ENCODE peak calls at places on chromosomes 6 and 20, in eight cellular contexts. One of them, this sample, is unnamed.

GRCh38 chr6:104908031-104908430 is 48.3 kb upstream of the HACE1 start:
- DNase-seq in GM13976: no peak
- DNase-seq in ovary: no peak
- DNase-seq in AG09309: no peak
- DNase-seq in RWPE1: no peak
- DNase-seq in type B pancreatic cell: no peak
- DNase-seq in astrocyte of the spinal cord: no peak
- DNase-seq in K562: no peak
- DNase-seq in this sample: no peak

GRCh38 chr20:34420975-34421374 is 57.9 kb downstream of the ITCH start:
- DNase-seq in astrocyte of the spinal cord: no peak
- DNase-seq in K562: no peak
- DNase-seq in GM13976: no peak
- DNase-seq in type B pancreatic cell: no peak
- DNase-seq in RWPE1: no peak
- DNase-seq in AG09309: no peak
- DNase-seq in ovary: no peak
- DNase-seq in this sample: no peak

GRCh38 chr6:166488081-166488685 is 98.3 kb downstream of the RAMACL start:
- DNase-seq in AG09309: no peak
- DNase-seq in GM13976: peak; percentile 80
- DNase-seq in ovary: no peak
- DNase-seq in type B pancreatic cell: no peak
- DNase-seq in astrocyte of the spinal cord: peak; percentile 43
- DNase-seq in RWPE1: no peak
- DNase-seq in K562: peak; percentile 36
- DNase-seq in this sample: peak; percentile 77

GRCh38 chr6:105452924-105453756 is 50.3 kb upstream of the PREP start:
- DNase-seq in type B pancreatic cell: no peak
- DNase-seq in K562: no peak
- DNase-seq in ovary: no peak
- DNase-seq in AG09309: no peak
- DNase-seq in GM13976: peak; percentile 44
- DNase-seq in RWPE1: no peak
- DNase-seq in astrocyte of the spinal cord: no peak
- DNase-seq in this sample: peak; percentile 37

GRCh38 chr6:111721677-111722219 is 116.1 kb upstream of the TRAF3IP2 start:
- DNase-seq in ovary: no peak
- DNase-seq in astrocyte of the spinal cord: peak; percentile 36
- DNase-seq in RWPE1: peak; percentile 15
- DNase-seq in type B pancreatic cell: no peak
- DNase-seq in GM13976: peak; percentile 40
- DNase-seq in K562: peak; percentile 58
- DNase-seq in AG09309: no peak
- DNase-seq in this sample: peak; percentile 32

GRCh38 chr6:22025468-22026159 is 271.2 kb downstream of the PRL start:
- DNase-seq in GM13976: peak; percentile 49
- DNase-seq in astrocyte of the spinal cord: peak; percentile 87
- DNase-seq in K562: peak; percentile 97
- DNase-seq in AG09309: peak; percentile 61
- DNase-seq in RWPE1: peak; percentile 18
- DNase-seq in type B pancreatic cell: no peak
- DNase-seq in ovary: peak; percentile 26
- DNase-seq in this sample: peak; percentile 38

GRCh38 chr6:5287205-5287965 is 26.1 kb downstream of the FARS2 start:
- DNase-seq in astrocyte of the spinal cord: peak; percentile 82
- DNase-seq in ovary: no peak
- DNase-seq in type B pancreatic cell: no peak
- DNase-seq in K562: no peak
- DNase-seq in RWPE1: peak; percentile 63
- DNase-seq in AG09309: peak; percentile 39
- DNase-seq in GM13976: no peak
- DNase-seq in this sample: no peak

GRCh38 chr6:90444125-90444745 is 142.6 kb downstream of the MAP3K7 start:
- DNase-seq in GM13976: no peak
- DNase-seq in ovary: no peak
- DNase-seq in astrocyte of the spinal cord: no peak
- DNase-seq in AG09309: no peak
- DNase-seq in RWPE1: no peak
- DNase-seq in type B pancreatic cell: no peak
- DNase-seq in K562: no peak
- DNase-seq in this sample: no peak

GRCh38 chr6:28867078-28867414 is 56.7 kb downstream of the TRIM27 start:
- DNase-seq in GM13976: no peak
- DNase-seq in RWPE1: no peak
- DNase-seq in ovary: no peak
- DNase-seq in type B pancreatic cell: no peak
- DNase-seq in astrocyte of the spinal cord: no peak
- DNase-seq in K562: peak; percentile 65
- DNase-seq in AG09309: no peak
- DNase-seq in this sample: no peak

GRCh38 chr6:140909620-140910019 is 1223.1 kb upstream of the GJE1 start:
- DNase-seq in K562: no peak
- DNase-seq in ovary: no peak
- DNase-seq in GM13976: no peak
- DNase-seq in RWPE1: no peak
- DNase-seq in type B pancreatic cell: no peak
- DNase-seq in astrocyte of the spinal cord: no peak
- DNase-seq in AG09309: no peak
- DNase-seq in this sample: no peak

GRCh38 chr6:128519132-128519930 is 1.1 kb downstream of the PTPRK start:
- DNase-seq in AG09309: no peak
- DNase-seq in ovary: peak; percentile 68
- DNase-seq in astrocyte of the spinal cord: peak; percentile 67
- DNase-seq in K562: no peak
- DNase-seq in type B pancreatic cell: peak; percentile 73
- DNase-seq in GM13976: peak; percentile 20
- DNase-seq in RWPE1: peak; percentile 39
- DNase-seq in this sample: peak; percentile 9

GRCh38 chr6:75176076-75176582 is 29.7 kb downstream of the COL12A1 start:
- DNase-seq in GM13976: no peak
- DNase-seq in AG09309: no peak
- DNase-seq in type B pancreatic cell: no peak
- DNase-seq in RWPE1: no peak
- DNase-seq in K562: no peak
- DNase-seq in ovary: no peak
- DNase-seq in astrocyte of the spinal cord: no peak
- DNase-seq in this sample: no peak

GRCh38 chr6:27145731-27146455 is 101.6 kb upstream of the PRSS16 start:
- DNase-seq in ovary: peak; percentile 69
- DNase-seq in K562: peak; percentile 92
- DNase-seq in GM13976: peak; percentile 61
- DNase-seq in RWPE1: peak; percentile 70
- DNase-seq in AG09309: no peak
- DNase-seq in type B pancreatic cell: no peak
- DNase-seq in astrocyte of the spinal cord: peak; percentile 91
- DNase-seq in this sample: peak; percentile 56

GRCh38 chr6:28794175-28795002 is 129.4 kb downstream of the TRIM27 start:
- DNase-seq in AG09309: no peak
- DNase-seq in GM13976: no peak
- DNase-seq in ovary: no peak
- DNase-seq in K562: peak; percentile 89
- DNase-seq in astrocyte of the spinal cord: peak; percentile 29
- DNase-seq in type B pancreatic cell: no peak
- DNase-seq in RWPE1: no peak
- DNase-seq in this sample: no peak

GRCh38 chr20:60271597-60271996 is 313.4 kb downstream of the CDH26 start:
- DNase-seq in GM13976: no peak
- DNase-seq in ovary: no peak
- DNase-seq in K562: no peak
- DNase-seq in type B pancreatic cell: no peak
- DNase-seq in astrocyte of the spinal cord: no peak
- DNase-seq in AG09309: no peak
- DNase-seq in RWPE1: peak; percentile 38
- DNase-seq in this sample: no peak

GRCh38 chr6:97394160-97394748 is 111.2 kb upstream of the MMS22L start:
- DNase-seq in type B pancreatic cell: no peak
- DNase-seq in ovary: no peak
- DNase-seq in AG09309: peak; percentile 8
- DNase-seq in astrocyte of the spinal cord: peak; percentile 62
- DNase-seq in RWPE1: peak; percentile 60
- DNase-seq in GM13976: peak; percentile 45
- DNase-seq in K562: peak; percentile 73
- DNase-seq in this sample: peak; percentile 49

GRCh38 chr20:40493071-40493470 is 196.0 kb downstream of the MAFB start:
- DNase-seq in AG09309: peak; percentile 33
- DNase-seq in K562: no peak
- DNase-seq in type B pancreatic cell: no peak
- DNase-seq in RWPE1: no peak
- DNase-seq in GM13976: no peak
- DNase-seq in ovary: no peak
- DNase-seq in astrocyte of the spinal cord: peak; percentile 69
- DNase-seq in this sample: no peak

GRCh38 chr20:61494763-61495595 is 242.9 kb downstream of the CDH4 start:
- DNase-seq in GM13976: no peak
- DNase-seq in astrocyte of the spinal cord: no peak
- DNase-seq in RWPE1: no peak
- DNase-seq in AG09309: no peak
- DNase-seq in ovary: no peak
- DNase-seq in type B pancreatic cell: no peak
- DNase-seq in K562: no peak
- DNase-seq in this sample: no peak

GRCh38 chr20:46649965-46650542 is 1.2 kb downstream of the SLC13A3 start:
- DNase-seq in type B pancreatic cell: no peak
- DNase-seq in GM13976: no peak
- DNase-seq in K562: peak; percentile 11
- DNase-seq in RWPE1: no peak
- DNase-seq in AG09309: no peak
- DNase-seq in ovary: no peak
- DNase-seq in astrocyte of the spinal cord: no peak
- DNase-seq in this sample: no peak

GRCh38 chr6:169252805-169253189 is 849 bp downstream of the THBS2 start:
- DNase-seq in astrocyte of the spinal cord: peak; percentile 37
- DNase-seq in AG09309: no peak
- DNase-seq in RWPE1: no peak
- DNase-seq in ovary: no peak
- DNase-seq in GM13976: no peak
- DNase-seq in K562: no peak
- DNase-seq in type B pancreatic cell: no peak
- DNase-seq in this sample: no peak

GRCh38 chr20:44087051-44087856 is 99.7 kb downstream of the JPH2 start:
- DNase-seq in ovary: no peak
- DNase-seq in RWPE1: no peak
- DNase-seq in AG09309: no peak
- DNase-seq in astrocyte of the spinal cord: no peak
- DNase-seq in type B pancreatic cell: no peak
- DNase-seq in GM13976: no peak
- DNase-seq in K562: no peak
- DNase-seq in this sample: no peak

GRCh38 chr6:36633915-36634314 is 39.8 kb downstream of the SRSF3 start:
- DNase-seq in RWPE1: no peak
- DNase-seq in GM13976: no peak
- DNase-seq in K562: no peak
- DNase-seq in ovary: peak; percentile 77
- DNase-seq in AG09309: peak; percentile 39
- DNase-seq in type B pancreatic cell: no peak
- DNase-seq in astrocyte of the spinal cord: peak; percentile 90
- DNase-seq in this sample: no peak

GRCh38 chr20:35854697-35855434 is 83.1 kb downstream of the PHF20 start:
- DNase-seq in type B pancreatic cell: no peak
- DNase-seq in ovary: no peak
- DNase-seq in K562: no peak
- DNase-seq in GM13976: no peak
- DNase-seq in astrocyte of the spinal cord: no peak
- DNase-seq in RWPE1: peak; percentile 67
- DNase-seq in AG09309: peak; percentile 35
- DNase-seq in this sample: no peak

GRCh38 chr6:80939480-80939879 is 813.0 kb downstream of the TENT5A start:
- DNase-seq in GM13976: no peak
- DNase-seq in K562: no peak
- DNase-seq in ovary: no peak
- DNase-seq in type B pancreatic cell: no peak
- DNase-seq in astrocyte of the spinal cord: no peak
- DNase-seq in RWPE1: no peak
- DNase-seq in AG09309: no peak
- DNase-seq in this sample: no peak

GRCh38 chr6:30901436-30901835 is 6.6 kb upstream of the GTF2H4 start:
- DNase-seq in AG09309: no peak
- DNase-seq in RWPE1: no peak
- DNase-seq in astrocyte of the spinal cord: no peak
- DNase-seq in GM13976: no peak
- DNase-seq in K562: no peak
- DNase-seq in ovary: no peak
- DNase-seq in type B pancreatic cell: no peak
- DNase-seq in this sample: no peak

GRCh38 chr6:135870722-135871121 is 19.2 kb downstream of the PDE7B start:
- DNase-seq in RWPE1: no peak
- DNase-seq in astrocyte of the spinal cord: peak; percentile 74
- DNase-seq in type B pancreatic cell: no peak
- DNase-seq in AG09309: no peak
- DNase-seq in GM13976: no peak
- DNase-seq in K562: no peak
- DNase-seq in ovary: no peak
- DNase-seq in this sample: no peak

GRCh38 chr20:34402461-34402860 is 39.4 kb downstream of the ITCH start:
- DNase-seq in GM13976: no peak
- DNase-seq in type B pancreatic cell: no peak
- DNase-seq in AG09309: no peak
- DNase-seq in K562: no peak
- DNase-seq in astrocyte of the spinal cord: no peak
- DNase-seq in RWPE1: no peak
- DNase-seq in ovary: no peak
- DNase-seq in this sample: no peak

GRCh38 chr20:33233129-33233774 is 2.5 kb upstream of the BPIFA1 start:
- DNase-seq in K562: no peak
- DNase-seq in RWPE1: no peak
- DNase-seq in astrocyte of the spinal cord: no peak
- DNase-seq in AG09309: no peak
- DNase-seq in type B pancreatic cell: no peak
- DNase-seq in ovary: no peak
- DNase-seq in GM13976: no peak
- DNase-seq in this sample: no peak
- TF ChIP-seq CTCF in K562: peak; percentile 38
- TF ChIP-seq CTCF in RWPE1: no peak
- TF ChIP-seq CTCF in astrocyte of the spinal cord: no peak
- TF ChIP-seq CTCF in AG09309: no peak
- TF ChIP-seq CTCF in type B pancreatic cell: peak; percentile 56
- TF ChIP-seq CTCF in ovary: no peak
- TF ChIP-seq CTCF in GM13976: no peak
- TF ChIP-seq CTCF in this sample: no peak

GRCh38 chr6:17600527-17601388 is 656 bp downstream of the FAM8A1 start:
- DNase-seq in type B pancreatic cell: peak; percentile 70
- DNase-seq in ovary: peak; percentile 67
- DNase-seq in astrocyte of the spinal cord: peak; percentile 16
- DNase-seq in GM13976: peak; percentile 63
- DNase-seq in K562: peak; percentile 75
- DNase-seq in AG09309: no peak
- DNase-seq in RWPE1: peak; percentile 20
- DNase-seq in this sample: peak; percentile 53
- TF ChIP-seq CTCF in type B pancreatic cell: no peak
- TF ChIP-seq CTCF in ovary: no peak
- TF ChIP-seq CTCF in astrocyte of the spinal cord: no peak
- TF ChIP-seq CTCF in GM13976: peak; percentile 0
- TF ChIP-seq CTCF in K562: peak; percentile 40
- TF ChIP-seq CTCF in AG09309: no peak
- TF ChIP-seq CTCF in RWPE1: no peak
- TF ChIP-seq CTCF in this sample: peak; percentile 33

GRCh38 chr20:1826046-1826445 is 69.2 kb upstream of the SIRPA start:
- DNase-seq in AG09309: no peak
- DNase-seq in K562: no peak
- DNase-seq in RWPE1: no peak
- DNase-seq in type B pancreatic cell: no peak
- DNase-seq in ovary: no peak
- DNase-seq in GM13976: no peak
- DNase-seq in astrocyte of the spinal cord: no peak
- DNase-seq in this sample: no peak
- TF ChIP-seq CTCF in AG09309: no peak
- TF ChIP-seq CTCF in K562: no peak
- TF ChIP-seq CTCF in RWPE1: no peak
- TF ChIP-seq CTCF in type B pancreatic cell: no peak
- TF ChIP-seq CTCF in ovary: no peak
- TF ChIP-seq CTCF in GM13976: no peak
- TF ChIP-seq CTCF in astrocyte of the spinal cord: no peak
- TF ChIP-seq CTCF in this sample: no peak

GRCh38 chr6:134178230-134179044 is 126.0 kb upstream of the SLC2A12 start:
- DNase-seq in AG09309: peak; percentile 82
- DNase-seq in astrocyte of the spinal cord: peak; percentile 95
- DNase-seq in RWPE1: peak; percentile 66
- DNase-seq in type B pancreatic cell: no peak
- DNase-seq in GM13976: peak; percentile 57
- DNase-seq in K562: peak; percentile 87
- DNase-seq in ovary: peak; percentile 80
- DNase-seq in this sample: peak; percentile 59
- TF ChIP-seq CTCF in AG09309: peak; percentile 89
- TF ChIP-seq CTCF in astrocyte of the spinal cord: peak; percentile 80
- TF ChIP-seq CTCF in RWPE1: peak; percentile 60
- TF ChIP-seq CTCF in type B pancreatic cell: peak; percentile 82
- TF ChIP-seq CTCF in GM13976: peak; percentile 65
- TF ChIP-seq CTCF in K562: peak; percentile 87
- TF ChIP-seq CTCF in ovary: peak; percentile 87
- TF ChIP-seq CTCF in this sample: peak; percentile 78

This sample was measured in GM13977.